ENCODE peak calls at places on chromosomes 3 and 15, in nine cellular contexts. Y is HCT116; X is stomach; D is CD8-positive, alpha-beta memory T cell; N is suprapubic skin; M is OCI-LY7; V is left ventricle myocardium inferior; R is psoas muscle; G is BJ. S is an unnamed sample.

GRCh38 chr3:74561881-74562280 is 52.6 kb downstream of the CNTN3 start:
- DNase-seq in N (no peak), D (no peak), M (no peak), V (no peak), Y (no peak), G (no peak), R (no peak), X (no peak), S (no peak)

GRCh38 chr3:99895706-99896441 is 78.2 kb downstream of the CMSS1 start:
- DNase-seq in X (no peak), G (peak; percentile 74), D (no peak), N (no peak), V (no peak), M (no peak), Y (peak; percentile 37), R (no peak), S (no peak)

GRCh38 chr3:99686955-99687612 is 48.7 kb downstream of the COL8A1 start:
- DNase-seq in Y (peak; percentile 51), X (peak; percentile 66), D (no peak), R (peak; percentile 53), M (peak; percentile 39), G (no peak), V (peak; percentile 40), N (no peak), S (peak; percentile 66)

GRCh38 chr3:149506540-149506939 is 32.0 kb downstream of the TM4SF4 start:
- DNase-seq in R (no peak), M (no peak), D (no peak), V (no peak), Y (no peak), N (no peak), G (no peak), X (no peak), S (no peak)

GRCh38 chr3:97257942-97258341 is 443.5 kb downstream of the EPHA6 start:
- DNase-seq in Y (no peak), D (no peak), V (no peak), R (no peak), X (no peak), N (no peak), G (no peak), M (no peak), S (no peak)

GRCh38 chr3:170499562-170500156 is 81.0 kb downstream of the CLDN11 start:
- DNase-seq in D (no peak), G (no peak), N (no peak), M (peak; percentile 25), X (peak; percentile 42), V (no peak), Y (peak; percentile 16), R (peak; percentile 22), S (peak; percentile 66)

GRCh38 chr15:42474857-42475256 is 16.1 kb downstream of the ZNF106 start:
- DNase-seq in R (no peak), D (no peak), Y (no peak), N (no peak), G (no peak), X (no peak), V (no peak), M (no peak), S (no peak)

GRCh38 chr3:127016043-127016343 is 33.1 kb downstream of the PLXNA1 start:
- DNase-seq in N (no peak), R (no peak), V (no peak), D (no peak), G (no peak), Y (no peak), X (no peak), M (no peak), S (peak; percentile 82)

GRCh38 chr3:144433006-144433405 is 461.4 kb downstream of the DIPK2A start:
- DNase-seq in R (no peak), G (no peak), M (no peak), X (no peak), Y (no peak), V (no peak), D (no peak), N (no peak), S (no peak)

GRCh38 chr3:32154180-32154579 is 47.8 kb downstream of the GPD1L start:
- DNase-seq in N (no peak), V (no peak), M (peak; percentile 50), Y (no peak), R (no peak), X (no peak), D (no peak), G (no peak), S (no peak)
- H3K36me3 ChIP-seq in N (peaks cover 48% of the 10 kb centered on the region), V (peaks cover 78% of the 10 kb centered on the region), M (peaks cover 40% of the 10 kb centered on the region), Y (no peaks in the 10 kb centered on the region), R (peaks cover 2% of the 10 kb centered on the region), X (peaks cover 100% of the 10 kb centered on the region), D (peaks cover 13% of the 10 kb centered on the region), G (no peaks in the 10 kb centered on the region), S (no peaks in the 10 kb centered on the region)

GRCh38 chr15:79595271-79595670 is 163.1 kb downstream of the MINAR1 start:
- DNase-seq in M (no peak), X (no peak), N (no peak), Y (no peak), D (no peak), G (no peak), R (no peak), V (no peak), S (no peak)
- H3K36me3 ChIP-seq in M (no peaks in the 10 kb centered on the region), X (no peaks in the 10 kb centered on the region), N (no peaks in the 10 kb centered on the region), Y (no peaks in the 10 kb centered on the region), D (no peaks in the 10 kb centered on the region), G (no peaks in the 10 kb centered on the region), R (no peaks in the 10 kb centered on the region), V (no peaks in the 10 kb centered on the region), S (no peaks in the 10 kb centered on the region)

GRCh38 chr3:139342054-139342453 is 1.8 kb upstream of the MRPS22 start:
- DNase-seq in Y (no peak), G (no peak), D (no peak), R (no peak), M (no peak), V (no peak), X (no peak), N (no peak), S (no peak)
- H3K36me3 ChIP-seq in Y (peaks cover 7% of the 10 kb centered on the region), G (peaks cover under 1% of the 10 kb centered on the region), D (no peaks in the 10 kb centered on the region), R (no peaks in the 10 kb centered on the region), M (peaks cover 12% of the 10 kb centered on the region), V (peaks cover 5% of the 10 kb centered on the region), X (peaks cover 6% of the 10 kb centered on the region), N (peaks cover 2% of the 10 kb centered on the region), S (no peaks in the 10 kb centered on the region)

GRCh38 chr15:63715818-63716217 is 117.9 kb downstream of the HERC1 start:
- DNase-seq in D (no peak), Y (no peak), V (no peak), M (no peak), G (no peak), N (no peak), X (no peak), R (no peak), S (no peak)
- H3K36me3 ChIP-seq in D (peaks cover 22% of the 10 kb centered on the region), Y (no peaks in the 10 kb centered on the region), V (peaks cover 64% of the 10 kb centered on the region), M (peaks cover 46% of the 10 kb centered on the region), G (peaks cover 5% of the 10 kb centered on the region), N (peaks cover 56% of the 10 kb centered on the region), X (peaks cover 73% of the 10 kb centered on the region), R (peaks cover 6% of the 10 kb centered on the region), S (peaks cover 30% of the 10 kb centered on the region)